ENCODE peak calls at places on chromosomes 5 and 9, in six cellular contexts. E is astrocyte, C is cardiac muscle cell, T is BE2C, P is tibial artery, Y is thoracic aorta. Z is an unnamed sample. For H3K4me1, the result is how much of the 10 kb centered on the place peaks cover.

GRCh38 chr5:132457371-132458225 is 33.0 kb downstream of the IRF1 start:
- DNase-seq in Y (no peak), T (no peak), E (peak), C (no peak), P (peak), Z (no peak)

GRCh38 chr9:70594546-70594945 is 180.1 kb upstream of the KLF9 start:
- DNase-seq in C (no peak), P (no peak), E (peak), T (no peak), Y (no peak), Z (no peak)

GRCh38 chr5:131252824-131253171 is 11.1 kb upstream of the CDC42SE2 start:
- DNase-seq in T (no peak), E (no peak), Y (no peak), C (no peak), P (peak), Z (no peak)

GRCh38 chr5:98483301-98483700 is 290.2 kb upstream of the RGMB start:
- DNase-seq in C (no peak), Y (no peak), P (no peak), E (peak), T (no peak), Z (no peak)

GRCh38 chr9:132946624-132947295 is 2.3 kb upstream of the TSC1 start:
- DNase-seq in T (no peak), P (no peak), C (peak), Y (no peak), E (peak), Z (no peak)

GRCh38 chr5:166671818-166672217 is 1619.6 kb upstream of the WWC1 start:
- DNase-seq in E (no peak), C (no peak), Y (no peak), P (no peak), T (no peak), Z (no peak)

GRCh38 chr9:31669311-31669710 is 715.1 kb upstream of the ACO1 start:
- DNase-seq in T (no peak), P (no peak), Y (no peak), C (no peak), E (no peak), Z (no peak)

GRCh38 chr5:67163863-67164595 is 32.6 kb downstream of the CD180 start:
- DNase-seq in P (no peak), T (no peak), E (no peak), Y (no peak), C (no peak), Z (no peak)

GRCh38 chr9:132074736-132075135 is 4.9 kb downstream of the MED27 start:
- DNase-seq in T (no peak), P (peak), Y (peak), E (peak), C (no peak), Z (no peak)

GRCh38 chr5:63125392-63125791 is 546.8 kb downstream of the LRRC70 start:
- DNase-seq in T (no peak), P (no peak), Y (no peak), E (no peak), C (no peak), Z (no peak)

GRCh38 chr5:74895906-74896305 is 29.7 kb upstream of the FAM169A start:
- DNase-seq in Y (peak), P (no peak), T (no peak), E (peak), C (no peak), Z (no peak)

GRCh38 chr5:13664377-13664776 is 280.1 kb downstream of the DNAH5 start:
- DNase-seq in Y (no peak), T (no peak), C (no peak), P (no peak), E (peak), Z (peak)

GRCh38 chr5:9046756-9047481 is 499.0 kb downstream of the SEMA5A start:
- DNase-seq in C (peak), T (no peak), Y (peak), P (no peak), E (peak), Z (peak)

GRCh38 chr5:95900383-95900958 is 61.2 kb downstream of the ELL2 start:
- DNase-seq in C (peak), T (peak), P (no peak), Y (no peak), E (peak), Z (no peak)

GRCh38 chr5:139561655-139562451 is 714 bp downstream of the UBE2D2 start:
- DNase-seq in E (peak), Y (peak), P (peak), C (peak), T (peak), Z (peak)

GRCh38 chr5:116509483-116510244 is 65.0 kb downstream of the SEMA6A start:
- DNase-seq in Y (no peak), P (no peak), C (no peak), E (no peak), T (no peak), Z (no peak)

GRCh38 chr9:77495834-77496671 is 152.1 kb downstream of the GNA14 start:
- DNase-seq in P (no peak), T (no peak), Y (no peak), C (no peak), E (peak), Z (no peak)

GRCh38 chr9:126417007-126417406 is 90.4 kb downstream of the MVB12B start:
- DNase-seq in P (no peak), Y (no peak), C (no peak), T (no peak), E (no peak), Z (no peak)

GRCh38 chr9:138042640-138043039 is 165.1 kb downstream of the CACNA1B start:
- DNase-seq in Y (no peak), P (no peak), E (no peak), C (no peak), T (no peak), Z (no peak)

GRCh38 chr5:139151902-139152301 is 46.3 kb downstream of the SIL1 start:
- DNase-seq in E (no peak), Y (no peak), C (peak), P (no peak), T (no peak), Z (no peak)

GRCh38 chr9:121737481-121737931 is 86.1 kb downstream of the DAB2IP start:
- DNase-seq in E (no peak), T (no peak), C (no peak), Y (no peak), P (no peak), Z (no peak)

GRCh38 chr9:121738969-121739368 is 87.5 kb downstream of the DAB2IP start:
- DNase-seq in C (no peak), T (no peak), P (peak), E (peak), Y (peak), Z (no peak)

GRCh38 chr9:121736964-121737462 is 85.6 kb downstream of the DAB2IP start:
- DNase-seq in T (no peak), E (no peak), Y (no peak), P (peak), C (no peak), Z (no peak)

GRCh38 chr9:121739971-121740370 is 88.5 kb downstream of the DAB2IP start:
- DNase-seq in T (no peak), E (no peak), C (no peak), P (no peak), Y (no peak), Z (no peak)

DNA sequence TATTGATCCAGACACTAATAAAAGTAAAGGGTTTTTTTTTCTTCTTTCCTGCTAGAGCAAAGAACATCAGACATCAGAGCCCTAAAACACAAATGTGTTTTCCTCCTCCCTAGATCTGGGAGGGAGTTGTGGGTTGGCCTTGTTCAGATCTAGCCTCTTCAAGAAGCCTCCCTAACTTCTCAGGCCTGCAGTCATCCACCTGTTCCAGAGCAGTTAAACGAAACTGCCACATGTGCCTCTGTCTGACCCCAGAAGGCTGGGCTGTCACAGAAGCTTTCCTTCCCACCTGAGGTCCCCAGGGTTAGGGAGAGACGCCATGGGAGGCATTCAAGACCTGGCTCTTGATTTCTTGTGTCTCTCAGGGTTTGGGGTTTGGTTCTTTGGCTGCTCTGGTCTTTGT is 87.0 kb downstream of the DAB2IP start:
- DNase-seq in P (no peak), Y (no peak), E (no peak), C (no peak), T (no peak), Z (no peak)
- H3K4me1 ChIP-seq in P (half or more), Y (half or more), E (under half), C (under half), T (under half), Z (under half)

DNA sequence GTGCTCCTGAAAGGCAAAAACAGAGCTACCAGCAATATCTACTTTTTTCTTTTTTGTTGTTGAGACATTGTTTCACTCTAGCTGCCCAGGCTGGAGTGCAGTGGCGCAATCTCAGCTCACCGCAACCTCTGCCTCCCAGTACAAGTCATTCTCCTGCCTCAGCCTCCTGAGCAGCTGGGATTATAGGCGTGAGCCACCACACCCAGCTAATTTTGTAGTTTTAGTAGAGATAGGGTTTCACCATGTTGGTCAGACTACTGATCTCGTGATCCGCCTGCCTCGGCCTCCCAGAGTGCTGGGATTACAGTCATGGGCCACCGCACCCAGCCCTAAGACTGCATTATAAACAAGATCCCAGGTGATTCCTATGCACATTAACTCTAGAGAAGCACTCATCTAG is 17.0 kb downstream of the PLPP1 start:
- DNase-seq in Y (no peak), E (no peak), T (no peak), C (no peak), P (no peak), Z (no peak)
- H3K4me1 ChIP-seq in Y (under half), E (under half), T (under half), C (under half), P (half or more), Z (under half)

DNA sequence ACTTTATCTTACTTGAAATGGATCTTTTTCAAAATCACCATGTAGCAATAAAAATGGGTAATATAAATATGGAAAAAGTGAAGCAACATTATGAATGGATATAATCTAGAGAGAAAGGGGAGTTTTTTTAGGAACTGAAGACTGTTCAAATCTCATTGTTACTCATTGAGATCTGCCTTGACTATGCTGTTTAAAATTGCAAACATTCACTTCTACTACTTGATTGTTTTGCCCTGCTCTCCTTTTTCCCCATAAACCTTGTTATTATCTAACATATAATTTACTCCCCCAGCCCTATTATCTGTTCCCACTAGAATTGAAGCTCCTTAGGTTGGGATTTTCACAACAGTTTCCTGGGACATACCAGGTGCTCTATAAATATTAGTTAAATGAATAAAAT is 22.0 kb downstream of the PAM start:
- DNase-seq in T (no peak), P (no peak), E (no peak), C (no peak), Y (no peak), Z (no peak)
- H3K4me1 ChIP-seq in T (under half), P (half or more), E (under half), C (under half), Y (half or more), Z (under half)

DNA sequence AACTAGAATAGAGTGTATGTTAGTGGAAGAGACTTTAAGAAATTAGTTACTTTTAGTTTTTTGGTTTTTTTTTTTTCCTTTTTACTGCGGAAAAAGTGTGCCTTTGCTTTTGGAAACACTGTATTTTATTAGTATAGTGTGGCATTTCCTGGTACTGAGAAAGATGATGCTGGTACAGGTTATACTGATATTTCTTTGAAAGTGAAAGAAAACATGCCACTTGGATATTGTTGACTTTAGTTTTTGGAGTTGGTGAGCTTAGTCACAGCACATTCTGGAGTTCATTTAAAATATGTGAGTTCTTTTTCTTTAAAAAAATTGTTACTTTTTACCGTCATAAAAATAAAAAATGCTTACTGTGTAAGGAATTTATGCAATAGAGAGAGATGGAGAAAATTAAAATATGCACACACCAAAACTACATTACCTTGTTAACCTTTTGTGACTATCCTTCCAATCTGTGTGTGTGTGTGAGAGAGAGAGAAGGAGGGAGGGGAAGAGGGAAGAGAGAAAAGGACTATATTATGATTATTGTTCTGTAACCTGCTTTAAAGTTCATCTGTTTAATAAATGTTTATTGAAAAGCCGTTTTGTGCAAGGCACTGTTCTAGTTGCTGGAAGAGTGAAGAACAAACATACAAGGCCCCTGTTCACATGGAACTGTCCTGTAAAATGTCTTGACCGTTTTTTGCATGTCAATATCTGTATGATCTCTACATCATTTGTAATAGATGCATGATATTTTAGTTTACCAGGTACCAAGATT is 1.9 kb downstream of the UGCG start:
- DNase-seq in E (no peak), T (no peak), P (no peak), C (no peak), Y (no peak), Z (no peak)
- H3K4me1 ChIP-seq in E (under half), T (under half), P (half or more), C (under half), Y (half or more), Z (under half)

GRCh38 chr5:179278119-179278518 is 67.1 kb downstream of the ADAMTS2 start:
- DNase-seq in E (no peak), P (no peak), T (no peak), C (no peak), Y (no peak), Z (no peak)
- H3K4me1 ChIP-seq in E (under half), P (half or more), T (under half), C (under half), Y (under half), Z (under half)

DNA sequence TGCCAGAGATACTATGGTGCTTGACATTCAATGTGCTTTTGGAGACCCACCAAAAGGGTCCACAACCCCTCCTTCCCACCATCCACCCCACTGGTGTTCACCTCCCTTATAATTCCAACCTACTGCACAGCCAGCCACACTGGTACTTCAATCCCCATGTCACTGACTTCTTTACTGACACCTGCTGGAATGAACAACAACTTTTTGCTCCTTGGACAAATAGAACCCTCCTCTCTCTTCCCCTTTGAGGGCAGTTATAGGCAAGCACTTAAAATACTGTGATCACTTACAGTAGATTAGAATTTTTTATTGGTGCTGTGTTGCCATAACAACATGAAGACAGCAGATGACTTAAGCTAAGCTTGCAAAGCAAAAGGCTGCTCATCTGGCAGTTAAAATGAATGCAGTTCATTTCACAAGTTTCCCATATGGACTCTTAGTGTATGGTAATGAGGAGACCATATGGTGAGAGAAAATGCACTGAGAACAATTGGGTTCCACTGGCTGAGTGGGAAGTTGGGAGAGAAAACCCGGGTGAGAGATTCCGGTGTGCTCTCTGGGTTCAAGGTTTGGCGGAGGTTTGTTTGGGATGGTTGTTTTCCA is 374.4 kb downstream of the EBF1 start:
- DNase-seq in Y (no peak), E (no peak), T (no peak), P (no peak), C (no peak), Z (no peak)
- H3K4me1 ChIP-seq in Y (under half), E (under half), T (under half), P (half or more), C (under half), Z (under half)

GRCh38 chr5:80989883-80990282 is 29.7 kb downstream of the RASGRF2 start:
- DNase-seq in E (no peak), P (no peak), C (no peak), Y (no peak), T (no peak), Z (no peak)
- H3K4me1 ChIP-seq in E (under half), P (under half), C (under half), Y (under half), T (under half), Z (under half)

DNA sequence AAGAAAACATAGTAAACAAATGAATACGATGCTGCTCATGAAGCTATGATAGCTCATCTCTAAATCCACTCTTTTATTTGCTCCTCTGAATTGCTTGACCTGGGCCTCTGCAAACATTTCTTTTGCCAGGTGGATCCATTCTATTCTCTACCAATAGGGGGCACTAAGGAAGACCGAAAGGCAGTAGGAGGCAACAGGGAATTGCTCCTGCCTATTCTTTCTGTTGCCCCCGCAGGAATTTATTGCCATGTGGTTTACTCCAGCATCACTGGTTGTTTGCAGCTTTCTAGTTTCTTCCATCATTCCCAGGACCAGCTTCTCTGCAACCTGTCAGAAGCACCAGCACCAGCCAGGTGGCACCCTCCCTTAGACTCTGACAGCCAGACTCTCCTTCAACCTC is 5.3 kb downstream of the GAPT start:
- DNase-seq in P (no peak), E (no peak), T (no peak), C (no peak), Y (no peak), Z (no peak)
- H3K4me1 ChIP-seq in P (under half), E (under half), T (under half), C (under half), Y (under half), Z (under half)

Z was measured in RWPE2.